ENCODE peak calls at places on chromosomes 16 and 17, in six cellular contexts. T is NCI-H774; X is stimulated activated CD4-positive, alpha-beta T cell treated with anti-CD3 and anti-CD28 coated beads, Interleukin-1b, Interleukin-23, amount 100 ng/mL, for 1 hour; J is activated CD4-positive, alpha-beta T cell treated with anti-CD3 and anti-CD28 coated beads, Interleukin-2, amount 10 ng/mL, durations not matched to agents 7 days and 5 days; H is amniotic epithelial cell; G is head of caudate nucleus. S is an unnamed sample.

GRCh38 chr17:10618202-10618635 is 38.9 kb downstream of the MYH3 start:
- DNase-seq in T (peak), X (no peak), J (peak), H (peak), G (peak), S (no peak)

GRCh38 chr16:5296163-5296562 is 198.6 kb upstream of the EEF2KMT start:
- DNase-seq in T (no peak), X (no peak), J (no peak), H (no peak), G (no peak), S (no peak)

GRCh38 chr17:1644493-1645206 is 882 bp downstream of the SCARF1 start:
- DNase-seq in T (no peak), X (no peak), J (no peak), H (peak), G (no peak), S (no peak)

GRCh38 chr16:23650674-23651073 is 9.4 kb downstream of the DCTN5 start:
- DNase-seq in T (no peak), X (no peak), J (no peak), H (no peak), G (peak), S (no peak)

GRCh38 chr17:17502741-17503565 is 6.8 kb upstream of the RASD1 start:
- DNase-seq in T (no peak), X (no peak), J (no peak), H (no peak), G (no peak), S (no peak)

GRCh38 chr17:74163271-74163821 is 40.1 kb upstream of the RPL38 start:
- DNase-seq in T (no peak), X (no peak), J (no peak), H (no peak), G (no peak), S (no peak)

GRCh38 chr16:56354746-56355145 is 70.6 kb downstream of the AMFR start:
- DNase-seq in T (no peak), X (no peak), J (no peak), H (no peak), G (no peak), S (no peak)

GRCh38 chr16:84024854-84025253 is 17.7 kb downstream of the SLC38A8 start:
- DNase-seq in T (no peak), X (no peak), J (no peak), H (peak), G (no peak), S (no peak)

GRCh38 chr16:67661864-67662652 is 1.3 kb downstream of the PARD6A start:
- DNase-seq in T (no peak), X (no peak), J (no peak), H (no peak), G (no peak), S (no peak)

GRCh38 chr17:16466407-16466806 is 25.6 kb downstream of the LRRC75A start:
- DNase-seq in T (no peak), X (no peak), J (no peak), H (no peak), G (no peak), S (no peak)

GRCh38 chr16:77788196-77789084 is at the start of gene VAT1L:
- DNase-seq in T (no peak), X (no peak), J (no peak), H (peak), G (peak), S (no peak)

GRCh38 chr16:3654249-3654991 is at the start of gene DNASE1:
- DNase-seq in T (peak), X (no peak), J (peak), H (peak), G (peak), S (no peak)

GRCh38 chr17:19470529-19471261 is 59.7 kb downstream of the RNF112 start:
- DNase-seq in T (no peak), X (no peak), J (no peak), H (peak), G (no peak), S (no peak)

GRCh38 chr17:17021194-17021863 is 20.9 kb upstream of the MPRIP start:
- DNase-seq in T (no peak), X (no peak), J (no peak), H (no peak), G (peak), S (no peak)

GRCh38 chr17:81842378-81842724 is 7.5 kb upstream of the PPP1R27 start:
- DNase-seq in T (no peak), X (no peak), J (no peak), H (no peak), G (no peak), S (no peak)

GRCh38 chr16:66364117-66364958 is 2.2 kb upstream of the CDH5 start:
- DNase-seq in T (no peak), X (no peak), J (no peak), H (no peak), G (no peak), S (no peak)

GRCh38 chr16:80804451-80805383 is at the start of gene CDYL2:
- DNase-seq in T (no peak), X (peak), J (peak), H (no peak), G (peak), S (no peak)

GRCh38 chr17:63697341-63698286 is 2.3 kb downstream of the LIMD2 start:
- DNase-seq in T (no peak), X (peak), J (peak), H (no peak), G (peak), S (no peak)